ENCODE peak calls at places on chromosomes 1 and 21, in nine cellular contexts. R, X, Z, C, W, E, H, U and P are unnamed samples.

GRCh38 chr1:205652984-205653383 is 21.2 kb upstream of the ELK4 start:
- DNase-seq in H (no peak), C (no peak), U (no peak), R (no peak), W (no peak), E (no peak), X (no peak), Z (no peak), P (no peak)

GRCh38 chr1:5994713-5995621 is 2.7 kb upstream of the NPHP4 start:
- DNase-seq in U (no peak), R (peak), C (no peak), W (no peak), E (no peak), X (no peak), H (no peak), Z (peak), P (no peak)

GRCh38 chr1:111978695-111979094 is 10.8 kb downstream of the KCND3 start:
- DNase-seq in Z (no peak), C (no peak), H (no peak), W (no peak), U (no peak), R (no peak), X (no peak), E (no peak), P (no peak)

GRCh38 chr1:188889166-188889565 is 1588.5 kb downstream of the BRINP3 start:
- DNase-seq in Z (no peak), W (no peak), E (no peak), U (no peak), H (no peak), R (no peak), X (no peak), C (no peak), P (no peak)

GRCh38 chr1:41957568-41957967 is 38.8 kb upstream of the HIVEP3 start:
- DNase-seq in Z (no peak), E (no peak), W (no peak), U (no peak), R (no peak), C (peak), X (no peak), H (peak), P (no peak)

GRCh38 chr1:184563308-184563707 is 176.5 kb downstream of the C1orf21 start:
- DNase-seq in R (no peak), C (peak), W (no peak), Z (no peak), H (peak), E (peak), U (no peak), X (no peak), P (no peak)

GRCh38 chr1:26703466-26703865 is 7.7 kb downstream of the ARID1A start:
- DNase-seq in H (peak), U (no peak), R (no peak), W (no peak), C (no peak), X (no peak), E (no peak), Z (no peak), P (no peak)

GRCh38 chr1:30444850-30445249 is 278.5 kb downstream of the MATN1 start:
- DNase-seq in Z (no peak), U (no peak), E (no peak), W (no peak), R (no peak), H (no peak), X (no peak), C (no peak), P (no peak)

GRCh38 chr21:25809013-25809412 is 74.2 kb downstream of the GABPA start:
- DNase-seq in E (peak), X (no peak), U (no peak), W (no peak), Z (no peak), H (no peak), C (peak), R (no peak), P (no peak)

GRCh38 chr1:224929335-224930237 is at the start of gene DNAH14:
- DNase-seq in X (peak), W (peak), C (peak), Z (peak), R (peak), H (peak), E (peak), U (peak), P (peak)

GRCh38 chr1:6275826-6276764 is 15.2 kb upstream of the GPR153 start:
- DNase-seq in X (peak), H (peak), Z (peak), W (no peak), C (peak), E (peak), U (no peak), R (no peak), P (peak)

GRCh38 chr21:39232926-39233325 is 49.7 kb upstream of the PSMG1 start:
- DNase-seq in C (peak), U (no peak), H (no peak), E (peak), Z (no peak), X (no peak), W (no peak), R (no peak), P (no peak)

DNA sequence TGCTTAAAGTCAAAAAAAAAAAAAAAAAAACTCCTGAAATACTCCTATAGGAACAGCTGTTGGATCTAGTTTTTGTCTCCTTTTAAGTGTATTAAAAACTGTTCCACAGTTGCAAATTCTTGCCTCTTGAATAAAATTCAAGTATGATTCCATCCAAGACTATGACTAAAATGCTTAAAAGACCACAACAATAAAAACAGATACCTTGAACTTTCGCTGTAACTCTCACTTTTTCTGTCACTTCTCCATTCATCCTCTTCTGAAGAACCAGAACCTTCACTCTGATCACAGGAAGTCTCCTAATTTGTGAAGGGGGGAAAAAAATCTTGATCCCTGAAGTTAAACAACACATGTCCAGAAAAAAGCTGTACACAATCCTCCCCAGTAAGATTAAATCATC is 55.0 kb upstream of the PSMG1 start:
- DNase-seq in X (no peak), R (no peak), W (no peak), E (no peak), Z (no peak), H (peak), U (no peak), C (no peak), P (no peak)
- TF ChIP-seq CTCF in X (no peak), R (no peak), W (no peak), E (no peak), Z (no peak), H (no peak), U (no peak), C (no peak), P (no peak)

GRCh38 chr21:44773291-44773932 is 28.2 kb downstream of the UBE2G2 start:
- DNase-seq in E (no peak), R (peak), C (no peak), U (peak), W (peak), Z (no peak), X (no peak), H (no peak), P (no peak)
- H3K4me3 ChIP-seq in E (no peak), R (no peak), C (no peak), U (no peak), W (no peak), Z (no peak), X (no peak), H (no peak), P (no peak)

GRCh38 chr1:165631403-165632151 is 543 bp downstream of the MGST3 start:
- DNase-seq in W (peak), C (peak), R (peak), Z (peak), U (peak), E (peak), X (peak), H (peak), P (peak)
- TF ChIP-seq CTCF in W (peak), C (peak), R (no peak), Z (no peak), U (no peak), E (peak), X (peak), H (peak), P (peak)

DNA sequence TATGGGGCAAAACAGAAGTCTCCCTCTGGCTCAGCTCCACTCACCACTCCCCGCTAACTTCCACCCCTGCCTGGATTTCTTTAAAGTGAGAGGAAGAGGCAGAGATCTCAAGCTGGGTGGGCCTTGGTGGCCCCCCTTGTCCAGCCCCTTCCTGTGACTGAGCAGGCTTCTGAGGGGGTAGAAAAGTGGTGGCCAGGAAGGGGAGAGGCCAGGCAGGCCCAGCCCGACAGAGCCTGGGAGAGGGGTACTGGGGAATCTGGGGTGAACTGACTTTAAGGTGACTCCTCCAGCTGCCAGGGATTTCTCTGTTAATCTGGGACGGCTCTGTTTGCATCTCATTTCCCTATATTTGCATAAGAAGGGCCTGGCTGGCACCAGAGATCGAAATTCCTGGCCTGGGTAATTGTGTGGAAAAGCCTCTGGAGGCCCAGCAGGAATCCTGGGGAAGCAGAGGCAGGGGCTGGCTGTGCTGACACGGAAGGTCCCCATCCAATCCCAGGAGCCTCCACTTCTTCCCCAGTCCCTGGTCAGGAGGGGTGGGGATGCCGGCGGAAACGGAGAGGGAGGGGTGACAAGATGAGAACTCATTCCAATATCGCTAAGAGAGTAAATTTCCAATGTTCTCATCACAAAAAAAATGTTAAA is 18.7 kb upstream of the ADGRB2 start:
- DNase-seq in C (no peak), X (no peak), W (no peak), H (no peak), E (no peak), U (no peak), R (peak), Z (peak), P (no peak)
- H3K4me3 ChIP-seq in C (no peak), X (no peak), W (no peak), H (no peak), E (no peak), U (no peak), R (no peak), Z (peak), P (no peak)

GRCh38 chr1:167207940-167208623 is 12.6 kb upstream of the POU2F1 start:
- DNase-seq in W (no peak), X (no peak), H (no peak), U (no peak), R (no peak), E (no peak), Z (peak), C (peak), P (no peak)
- TF ChIP-seq CTCF in W (peak), X (no peak), H (peak), U (no peak), R (peak), E (peak), Z (peak), C (peak), P (peak)

GRCh38 chr1:53062731-53063591 is 948 bp downstream of the PODN start:
- DNase-seq in W (no peak), X (no peak), E (no peak), U (no peak), Z (peak), R (peak), H (no peak), C (no peak), P (no peak)
- H3K4me3 ChIP-seq in W (peak), X (no peak), E (peak), U (peak), Z (peak), R (peak), H (peak), C (peak), P (peak)